ENCODE peak calls at places on chromosome 7, in six cellular contexts. A is GM23248, U is lung, S is GM06990, J is H9, X is LoVo. I is an unnamed sample.

GRCh38 chr7:106421181-106421762 is 136.5 kb upstream of the NAMPT start:
- DNase-seq in S (no peak), X (no peak), J (no peak), U (peak; percentile 81), A (peak; percentile 89), I (no peak)

GRCh38 chr7:4937411-4937810 is 21.6 kb downstream of the MMD2 start:
- DNase-seq in S (no peak), X (no peak), U (no peak), J (no peak), A (no peak), I (no peak)

GRCh38 chr7:15005672-15006071 is 103.1 kb upstream of the DGKB start:
- DNase-seq in A (no peak), X (no peak), U (no peak), S (no peak), J (no peak), I (no peak)

GRCh38 chr7:94053532-94053931 is 49.4 kb upstream of the BET1 start:
- DNase-seq in U (no peak), X (no peak), S (no peak), J (no peak), A (no peak), I (no peak)

GRCh38 chr7:96591900-96592676 is 117.6 kb downstream of the SEM1 start:
- DNase-seq in X (no peak), J (no peak), S (no peak), A (peak; percentile 5), U (no peak), I (no peak)

GRCh38 chr7:90225601-90226000 is 14.1 kb downstream of the STEAP2 start:
- DNase-seq in U (no peak), A (no peak), J (no peak), X (no peak), S (no peak), I (no peak)

GRCh38 chr7:113087278-113087998 is 811 bp upstream of the GPR85 start:
- DNase-seq in A (peak; percentile 94), U (no peak), S (no peak), X (no peak), J (no peak), I (no peak)

GRCh38 chr7:116546916-116547315 is 22.1 kb downstream of the CAV1 start:
- DNase-seq in U (no peak), S (no peak), A (peak; percentile 57), J (no peak), X (no peak), I (no peak)

GRCh38 chr7:132825222-132825621 is 249.0 kb upstream of the PLXNA4 start:
- DNase-seq in A (no peak), J (no peak), X (no peak), U (no peak), S (no peak), I (no peak)

GRCh38 chr7:150850273-150850672 is 2.0 kb upstream of the AOC1 start:
- DNase-seq in S (no peak), J (no peak), X (no peak), U (no peak), A (no peak), I (no peak)

GRCh38 chr7:156102267-156102666 is 290.0 kb upstream of the SHH start:
- DNase-seq in J (no peak), A (no peak), S (no peak), X (no peak), U (no peak), I (no peak)

I was measured in HT-29.